ENCODE peak calls at places on chromosomes 1 and 21, in four cellular contexts. R, H, W and Y are unnamed samples.

GRCh38 chr1:155324717-155325595 is 4.3 kb downstream of the RUSC1 start:
- DNase-seq in R (peak), W (no peak), H (peak), Y (peak)

GRCh38 chr1:218772575-218772974 is 401.1 kb upstream of the LYPLAL1 start:
- DNase-seq in R (peak), H (peak), W (no peak), Y (peak)

GRCh38 chr1:197008861-197009260 is 31.5 kb downstream of the CFHR5 start:
- DNase-seq in R (no peak), H (no peak), W (no peak), Y (no peak)

GRCh38 chr1:38274974-38275373 is 228.4 kb upstream of the POU3F1 start:
- DNase-seq in R (no peak), H (no peak), W (no peak), Y (peak)

GRCh38 chr1:179938752-179939151 is 15.9 kb upstream of the CEP350 start:
- DNase-seq in W (no peak), R (peak), H (peak), Y (peak)

GRCh38 chr1:74481607-74482006 is 30.8 kb downstream of the LRRC53 start:
- DNase-seq in H (no peak), W (no peak), R (no peak), Y (no peak)

GRCh38 chr1:156258859-156259258 is 11.0 kb upstream of the PAQR6 start:
- DNase-seq in H (no peak), W (no peak), R (no peak), Y (no peak)

GRCh38 chr1:100746542-100746932 is 27.0 kb downstream of the VCAM1 start:
- DNase-seq in W (no peak), H (no peak), R (no peak), Y (no peak)

GRCh38 chr1:215710340-215710971 is 143.4 kb downstream of the KCTD3 start:
- DNase-seq in W (no peak), R (peak), H (peak), Y (peak)

GRCh38 chr1:110339427-110340206 is 440 bp downstream of the RBM15 start:
- DNase-seq in W (peak), R (peak), H (peak), Y (peak)

GRCh38 chr1:96808186-96808585 is 86.6 kb downstream of the PTBP2 start:
- DNase-seq in H (no peak), W (no peak), R (no peak), Y (peak)

GRCh38 chr21:38460171-38460742 is 38.0 kb downstream of the ERG start:
- DNase-seq in W (no peak), R (peak), H (peak), Y (peak)

GRCh38 chr21:45260191-45260795 is 27.4 kb downstream of the POFUT2 start:
- DNase-seq in R (no peak), W (no peak), H (no peak), Y (no peak)

GRCh38 chr1:228212966-228213844 is 5.4 kb downstream of the OBSCN start:
- DNase-seq in R (peak), W (peak), H (peak), Y (peak)

GRCh38 chr1:225834417-225835329 is 24.7 kb downstream of the EPHX1 start:
- DNase-seq in W (peak), R (no peak), H (peak), Y (peak)

GRCh38 chr1:76105269-76105850 is 30.8 kb downstream of the ST6GALNAC3 start:
- DNase-seq in H (no peak), R (no peak), W (no peak), Y (no peak)

GRCh38 chr1:244354810-244355278 is 96.9 kb downstream of the ADSS2 start:
- DNase-seq in W (no peak), H (peak), R (no peak), Y (no peak)

GRCh38 chr1:58909914-58910681 is 126.3 kb upstream of the JUN start:
- DNase-seq in H (no peak), R (no peak), W (no peak), Y (no peak)

GRCh38 chr1:37763791-37764741 is 854 bp downstream of the EPHA10 start:
- DNase-seq in R (no peak), H (peak), W (no peak), Y (peak)

GRCh38 chr1:156844102-156844501 is 14.8 kb downstream of the INSRR start:
- DNase-seq in W (no peak), R (no peak), H (no peak), Y (no peak)

GRCh38 chr1:167629681-167630567 is at the start of gene RCSD1:
- DNase-seq in H (no peak), W (no peak), R (no peak), Y (peak)

GRCh38 chr1:16042096-16042495 is 1.5 kb upstream of the CLCNKB start:
- DNase-seq in R (no peak), W (no peak), H (no peak), Y (no peak)

GRCh38 chr1:201011616-201012015 is 11.9 kb downstream of the KIF21B start:
- DNase-seq in R (no peak), W (no peak), H (no peak), Y (no peak)

GRCh38 chr1:206674745-206675175 is 9.9 kb upstream of the MAPKAPK2 start:
- DNase-seq in W (peak), H (peak), R (peak), Y (peak)

GRCh38 chr1:116762281-116762680 is 8.1 kb downstream of the CD2 start:
- DNase-seq in R (no peak), W (no peak), H (no peak), Y (no peak)

GRCh38 chr1:201614262-201615015 is 75.5 kb downstream of the NAV1 start:
- DNase-seq in H (peak), R (no peak), W (no peak), Y (peak)

GRCh38 chr21:29547998-29548397 is 249.3 kb downstream of the BACH1 start:
- DNase-seq in H (no peak), W (no peak), R (no peak), Y (no peak)

GRCh38 chr1:90534669-90535379 is 182.3 kb downstream of the BARHL2 start:
- DNase-seq in W (no peak), R (no peak), H (no peak), Y (no peak)

GRCh38 chr1:26597629-26598039 is 68.1 kb downstream of the RPS6KA1 start:
- DNase-seq in R (peak), H (peak), W (no peak), Y (peak)

GRCh38 chr1:204384636-204385354 is 25.1 kb upstream of the PLEKHA6 start:
- DNase-seq in H (peak), W (no peak), R (peak), Y (peak)

GRCh38 chr1:117565745-117566455 is 39.9 kb upstream of the TENT5C start:
- DNase-seq in H (no peak), R (no peak), W (no peak), Y (no peak)

GRCh38 chr1:162011337-162012012 is 12.2 kb downstream of the OLFML2B start:
- DNase-seq in W (no peak), R (no peak), H (no peak), Y (no peak)

GRCh38 chr21:38914531-38915385 is 109.0 kb downstream of the ETS2 start:
- DNase-seq in W (no peak), R (no peak), H (peak), Y (peak)

GRCh38 chr1:28229089-28229488 is 3.7 kb downstream of the DNAJC8 start:
- DNase-seq in H (no peak), W (no peak), R (no peak), Y (no peak)

GRCh38 chr1:3552751-3553150 is 58.6 kb downstream of the MEGF6 start:
- DNase-seq in R (no peak), W (no peak), H (no peak), Y (no peak)

DNA sequence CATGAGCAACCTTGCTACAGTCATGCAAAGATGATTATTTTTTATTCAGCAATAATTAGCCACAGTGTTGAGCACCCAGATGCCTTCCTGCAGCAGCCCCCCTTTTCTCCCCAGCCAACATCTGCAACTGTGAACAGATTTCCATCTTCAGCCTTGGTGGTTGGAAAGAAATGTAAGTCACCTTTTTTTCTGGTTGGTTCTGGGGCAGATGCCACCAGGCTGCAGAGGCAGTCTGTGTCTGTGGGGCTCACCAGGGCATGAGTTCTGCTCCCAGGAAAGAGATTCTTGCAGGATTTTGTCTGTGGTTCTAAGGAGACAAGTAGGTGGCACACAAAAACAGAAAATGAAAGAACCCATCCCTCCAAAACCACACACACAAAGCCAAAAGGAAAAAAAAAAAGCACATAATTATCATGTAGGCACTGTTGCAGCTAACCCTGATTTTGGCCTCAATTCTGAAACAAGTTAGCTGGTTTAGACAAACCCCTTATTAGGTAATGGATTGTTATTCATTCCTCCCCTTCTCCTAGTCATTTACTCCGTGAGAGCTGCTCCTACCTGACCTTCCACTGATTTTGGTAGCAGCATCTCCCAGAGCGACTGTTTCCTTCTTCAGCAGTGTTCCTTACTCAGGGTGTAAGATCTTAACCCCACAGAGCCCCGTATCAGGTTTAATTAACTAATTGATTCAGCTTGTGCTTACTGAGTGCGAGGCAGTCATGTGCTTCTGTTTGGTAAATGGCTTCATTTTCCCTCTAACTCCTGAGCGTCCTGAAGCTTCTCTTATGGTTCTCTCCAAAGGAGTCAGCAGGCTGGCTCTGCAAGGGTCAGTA is 36.5 kb downstream of the GALNT2 start:
- DNase-seq in R (peak), W (no peak), H (peak), Y (peak)
- H3K4me3 ChIP-seq in R (peak), W (no peak), H (no peak), Y (no peak)

GRCh38 chr1:1889847-1890505 is 911 bp downstream of the GNB1 start:
- DNase-seq in R (peak), H (peak), W (peak), Y (peak)
- TF ChIP-seq CTCF in R (no peak), H (no peak), W (no peak), Y (no peak)

DNA sequence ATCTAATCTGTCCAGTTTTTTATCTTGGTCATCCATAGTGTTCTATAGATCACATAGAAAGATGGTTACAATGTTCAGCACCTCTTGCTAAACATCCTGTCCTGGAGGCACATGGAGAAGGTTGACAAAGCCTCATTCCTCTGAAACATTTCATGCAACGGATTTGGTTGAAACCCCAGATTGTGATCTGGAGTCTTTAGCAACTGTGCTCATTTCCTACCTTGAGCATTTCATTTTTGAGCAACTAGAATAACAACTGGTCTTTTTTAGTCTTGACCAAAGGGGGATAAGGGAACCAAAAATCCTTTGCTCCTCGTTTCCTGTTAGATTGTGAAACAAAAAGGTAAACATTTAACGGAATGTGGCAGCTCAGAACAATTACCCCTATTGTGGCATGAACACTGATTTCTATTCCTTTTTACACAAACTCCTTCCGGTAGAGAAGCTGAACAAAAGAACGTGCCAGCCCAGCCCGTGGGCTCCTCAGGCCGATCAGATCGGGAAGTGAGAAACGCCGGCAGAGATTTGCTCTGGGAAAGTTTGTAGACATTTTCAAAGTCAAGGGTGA is 94.7 kb upstream of the ERRFI1 start:
- DNase-seq in R (peak), W (no peak), H (peak), Y (peak)
- H3K4me3 ChIP-seq in R (no peak), W (no peak), H (no peak), Y (no peak)

DNA sequence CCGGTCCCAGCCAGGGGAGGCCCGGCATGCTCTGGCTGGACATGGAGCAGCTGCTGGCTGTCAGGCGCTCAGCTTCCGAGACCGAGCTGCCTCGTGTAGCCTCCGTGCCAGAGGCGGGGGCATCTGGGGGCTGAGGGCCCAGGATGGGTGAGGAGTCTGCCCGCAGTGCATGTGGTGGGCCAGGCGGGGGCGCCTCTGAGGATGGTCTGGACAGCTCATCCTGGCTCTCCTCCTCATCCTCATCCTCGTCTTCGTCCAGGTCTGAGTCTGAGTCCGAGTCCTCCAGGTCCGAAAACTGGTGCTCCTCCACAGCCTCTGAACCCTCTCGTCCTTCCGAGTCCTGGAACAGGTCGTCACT is 28.9 kb upstream of the EDN2 start:
- DNase-seq in H (no peak), W (no peak), R (no peak), Y (no peak)
- TF ChIP-seq CTCF in H (peak), W (no peak), R (peak), Y (peak)

GRCh38 chr1:175208773-175209492 is 16.4 kb upstream of the KIAA0040 start:
- DNase-seq in H (no peak), W (no peak), R (no peak), Y (no peak)
- H3K4me3 ChIP-seq in H (no peak), W (no peak), R (no peak), Y (no peak)

DNA sequence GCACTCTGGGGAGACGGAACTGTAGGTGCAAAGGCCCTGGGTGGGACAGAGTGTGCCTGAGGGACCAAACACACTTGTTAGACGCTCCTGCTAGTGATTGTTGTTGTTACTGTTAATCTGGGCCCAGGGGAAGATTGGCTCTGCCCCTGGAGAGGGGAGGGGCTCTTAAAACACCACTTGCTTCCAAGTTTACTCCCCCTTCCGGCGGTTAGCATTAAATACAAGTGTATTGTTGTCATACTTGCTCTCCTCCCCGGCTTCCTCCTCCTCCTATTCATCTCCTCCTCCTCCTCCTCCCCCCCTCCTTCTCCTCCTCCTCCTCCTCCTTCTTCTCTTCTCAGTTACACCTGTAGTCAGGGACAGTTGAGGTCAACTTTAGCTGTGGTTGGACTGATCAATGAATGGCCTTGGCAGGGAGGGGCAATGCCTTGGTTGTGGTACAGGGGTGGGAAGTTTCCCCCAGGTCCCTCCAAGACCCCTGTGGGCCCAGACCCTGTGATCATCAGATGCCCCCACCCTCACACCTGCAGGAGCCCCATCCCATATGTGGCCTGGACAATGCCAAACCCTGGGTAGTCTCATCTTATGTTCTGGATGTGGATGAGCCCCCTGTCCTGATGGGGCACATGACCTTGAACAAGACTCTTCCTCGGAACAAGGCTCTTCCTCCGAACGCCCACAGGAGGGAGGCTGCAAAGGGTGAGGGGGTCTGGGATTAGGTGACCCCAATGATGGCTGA is 217.3 kb downstream of the PTPRU start:
- DNase-seq in H (peak), R (peak), W (no peak), Y (peak)
- TF ChIP-seq CTCF in H (peak), R (peak), W (no peak), Y (peak)

DNA sequence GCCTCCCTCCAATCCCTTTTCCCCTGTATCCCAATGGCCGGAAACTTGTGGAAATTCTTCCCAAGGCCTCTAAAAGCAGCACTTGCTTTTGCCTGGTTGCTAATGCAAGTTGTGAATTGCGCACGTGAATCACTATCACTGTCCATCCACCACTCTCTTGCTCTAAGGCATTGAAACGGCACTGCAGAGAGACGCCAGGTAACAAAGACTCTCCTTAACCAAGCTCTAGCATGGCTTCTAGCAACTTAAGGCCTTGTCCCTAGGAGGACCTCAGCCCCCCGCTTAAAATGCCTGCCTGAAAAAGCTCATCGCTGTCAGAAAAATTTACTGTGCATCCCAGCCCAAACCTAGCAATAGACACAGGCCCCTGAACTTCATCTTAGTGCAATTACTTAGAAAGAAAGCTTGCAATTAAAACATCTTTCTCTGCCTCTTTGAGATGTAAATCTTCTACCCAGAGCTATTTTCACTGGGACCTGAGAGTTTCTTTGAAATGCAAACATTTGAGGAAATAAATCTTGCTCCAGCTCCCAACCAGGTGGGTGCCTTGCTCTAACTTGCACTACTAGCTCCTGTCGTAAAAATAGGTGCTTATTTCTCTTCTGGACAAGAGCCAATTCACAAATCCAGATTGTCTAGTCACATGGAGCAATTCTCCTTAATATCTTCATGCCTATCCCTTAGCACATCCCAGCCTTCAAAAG is 32.9 kb upstream of the ITLN2 start:
- DNase-seq in W (no peak), H (no peak), R (no peak), Y (no peak)
- H3K4me3 ChIP-seq in W (no peak), H (no peak), R (no peak), Y (no peak)